ENCODE peak calls at places on chromosomes 1 and 21, in four cellular contexts. H is CD4-positive, alpha-beta memory T cell; L is PC-3; W is CD8-positive, alpha-beta T cell. S is an unnamed sample. For H3K9me3, the result is how much of the 10 kb centered on the place peaks cover.

GRCh38 chr1:36990928-36991327 is 43.4 kb downstream of the GRIK3 start:
- DNase-seq in H (no peak), L (no peak), W (no peak), S (no peak)

GRCh38 chr1:218274551-218274950 is 10.5 kb upstream of the RRP15 start:
- DNase-seq in H (no peak), L (no peak), W (no peak), S (no peak)

GRCh38 chr1:53766766-53767409 is 27.9 kb upstream of the GLIS1 start:
- DNase-seq in H (no peak), L (no peak), W (no peak), S (no peak)

GRCh38 chr1:59180715-59181114 is 116.2 kb upstream of the FGGY start:
- DNase-seq in H (no peak), L (no peak), W (no peak), S (no peak)

GRCh38 chr1:182784556-182785171 is 4.9 kb upstream of the NPL start:
- DNase-seq in H (peak), L (peak), W (no peak), S (peak)

GRCh38 chr1:17744666-17745563 is 10.2 kb upstream of the ACTL8 start:
- DNase-seq in H (no peak), L (no peak), W (no peak), S (no peak)

GRCh38 chr1:58162952-58163550 is 383.5 kb downstream of the OMA1 start:
- DNase-seq in H (no peak), L (peak), W (no peak), S (peak)

GRCh38 chr1:168469690-168470089 is 74.1 kb downstream of the XCL2 start:
- DNase-seq in H (no peak), L (peak), W (no peak), S (peak)

GRCh38 chr1:227799756-227800155 is 15.7 kb upstream of the PRSS38 start:
- DNase-seq in H (no peak), L (no peak), W (no peak), S (no peak)

GRCh38 chr1:241630899-241631298 is 9.3 kb downstream of the CHML start:
- DNase-seq in H (no peak), L (no peak), W (no peak), S (no peak)

GRCh38 chr1:49016030-49016991 is 239.6 kb upstream of the BEND5 start:
- DNase-seq in H (no peak), L (no peak), W (no peak), S (no peak)

GRCh38 chr1:154863702-154864174 is 6.3 kb downstream of the KCNN3 start:
- DNase-seq in H (peak), L (peak), W (no peak), S (peak)

GRCh38 chr1:98660941-98661543 is 479 bp upstream of the SNX7 start:
- DNase-seq in H (no peak), L (peak), W (no peak), S (no peak)

GRCh38 chr1:99527078-99527477 is 118.8 kb upstream of the PALMD start:
- DNase-seq in H (no peak), L (peak), W (no peak), S (no peak)

GRCh38 chr1:30649321-30649991 is 73.9 kb downstream of the MATN1 start:
- DNase-seq in H (no peak), L (peak), W (no peak), S (no peak)

GRCh38 chr1:224544276-224544675 is 71.8 kb upstream of the CNIH3 start:
- DNase-seq in H (no peak), L (no peak), W (no peak), S (no peak)

GRCh38 chr1:54681396-54681795 is 34.3 kb upstream of the TTC4 start:
- DNase-seq in H (no peak), L (no peak), W (no peak), S (no peak)

GRCh38 chr1:242199861-242200458 is 201.1 kb upstream of the MAP1LC3C start:
- DNase-seq in H (no peak), L (no peak), W (no peak), S (no peak)

GRCh38 chr1:29636936-29637335 is 400.6 kb downstream of the PTPRU start:
- DNase-seq in H (no peak), L (no peak), W (no peak), S (peak)

GRCh38 chr1:112359961-112360767 is 35.9 kb upstream of the CTTNBP2NL start:
- DNase-seq in H (no peak), L (no peak), W (no peak), S (no peak)

GRCh38 chr1:154104433-154105082 is 50.3 kb downstream of the NUP210L start:
- DNase-seq in H (no peak), L (no peak), W (no peak), S (no peak)

GRCh38 chr1:94044290-94044790 is 76.6 kb downstream of the ABCA4 start:
- DNase-seq in H (no peak), L (no peak), W (no peak), S (no peak)

GRCh38 chr1:7264101-7264500 is 478.8 kb downstream of the CAMTA1 start:
- DNase-seq in H (no peak), L (no peak), W (no peak), S (no peak)

GRCh38 chr1:201710632-201711031 is 118.3 kb upstream of the IPO9 start:
- DNase-seq in H (no peak), L (no peak), W (no peak), S (no peak)

GRCh38 chr1:61141288-61142044 is 59.1 kb downstream of the NFIA start:
- DNase-seq in H (no peak), L (peak), W (no peak), S (no peak)

GRCh38 chr1:46687095-46687659 is 15.5 kb downstream of the TEX38 start:
- DNase-seq in H (no peak), L (peak), W (no peak), S (no peak)

GRCh38 chr1:9198538-9199361 is 35.8 kb upstream of the H6PD start:
- DNase-seq in H (no peak), L (no peak), W (no peak), S (no peak)

GRCh38 chr1:183640193-183640592 is 4.6 kb upstream of the ARPC5 start:
- DNase-seq in H (no peak), L (no peak), W (no peak), S (no peak)

GRCh38 chr21:29235714-29236197 is 63.0 kb upstream of the BACH1 start:
- DNase-seq in H (no peak), L (no peak), W (no peak), S (no peak)

GRCh38 chr1:225567789-225568188 is 85.1 kb downstream of the ENAH start:
- DNase-seq in H (no peak), L (peak), W (no peak), S (no peak)

GRCh38 chr1:235675152-235675890 is 25.7 kb upstream of the GNG4 start:
- DNase-seq in H (no peak), L (no peak), W (no peak), S (no peak)

GRCh38 chr1:74937176-74937575 is 197.0 kb upstream of the LHX8 start:
- DNase-seq in H (no peak), L (no peak), W (no peak), S (no peak)

GRCh38 chr1:160542303-160542945 is 19.4 kb upstream of the SLAMF6 start:
- DNase-seq in H (no peak), L (no peak), W (no peak), S (no peak)

GRCh38 chr1:154609398-154610380 is 1.7 kb upstream of the ADAR start:
- DNase-seq in H (peak), L (peak), W (no peak), S (no peak)

GRCh38 chr1:19312782-19313635 is 883 bp downstream of the SLC66A1 start:
- DNase-seq in H (no peak), L (no peak), W (no peak), S (no peak)

GRCh38 chr1:2927393-2927792 is 93.9 kb upstream of the ACTRT2 start:
- DNase-seq in H (no peak), L (no peak), W (no peak), S (no peak)

GRCh38 chr1:2926447-2927055 is 94.7 kb upstream of the ACTRT2 start:
- DNase-seq in H (no peak), L (no peak), W (no peak), S (no peak)

GRCh38 chr1:2925291-2925690 is 96.0 kb upstream of the ACTRT2 start:
- DNase-seq in H (no peak), L (no peak), W (no peak), S (no peak)

GRCh38 chr1:2927995-2928732 is 93.1 kb upstream of the ACTRT2 start:
- DNase-seq in H (no peak), L (no peak), W (no peak), S (no peak)

DNA sequence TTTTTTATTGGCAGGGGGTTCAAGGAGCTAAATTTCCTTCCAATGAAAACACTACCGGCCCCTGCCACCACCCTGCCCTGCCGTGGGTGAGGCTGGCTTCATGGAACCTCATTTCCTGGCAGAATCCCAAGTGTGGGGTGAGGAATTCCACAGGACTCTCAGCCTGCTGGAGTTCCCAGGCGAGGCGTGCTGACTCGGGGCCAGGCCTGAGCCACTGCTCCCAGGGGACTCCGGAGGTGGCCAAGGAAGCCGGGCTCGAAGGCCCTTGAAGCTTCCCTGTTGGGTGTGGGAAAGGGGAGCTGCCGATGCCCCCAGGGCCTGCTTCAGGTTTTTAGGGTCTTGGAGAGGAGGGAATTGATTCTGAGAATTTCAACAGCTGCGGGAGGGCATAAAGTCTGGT is 95.3 kb upstream of the ACTRT2 start:
- DNase-seq in H (no peak), L (no peak), W (no peak), S (no peak)
- H3K9me3 ChIP-seq in H (under half), L (under half), W (under half), S (under half)

DNA sequence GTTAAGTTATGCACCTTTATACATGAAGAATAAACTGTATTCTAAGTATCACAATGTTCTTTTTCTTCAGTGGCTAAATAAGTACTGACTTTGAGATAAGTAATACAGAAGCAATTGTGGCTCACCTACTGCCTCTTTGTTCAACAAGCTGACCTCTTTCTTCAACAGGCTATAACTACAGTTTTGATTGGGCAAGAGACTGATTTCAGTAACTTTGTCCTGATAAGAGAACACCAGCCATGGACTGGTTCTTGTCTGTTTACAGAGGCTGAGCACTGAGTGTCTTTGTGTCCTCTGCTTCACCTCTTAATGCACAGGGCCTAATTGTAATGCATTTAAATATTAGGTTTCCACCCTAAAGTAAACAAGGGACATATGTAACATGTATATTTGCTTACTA is 34.6 kb upstream of the PDE4B start:
- DNase-seq in H (no peak), L (no peak), W (no peak), S (no peak)
- H3K27ac ChIP-seq in H (no peak), L (no peak), W (no peak), S (no peak)

DNA sequence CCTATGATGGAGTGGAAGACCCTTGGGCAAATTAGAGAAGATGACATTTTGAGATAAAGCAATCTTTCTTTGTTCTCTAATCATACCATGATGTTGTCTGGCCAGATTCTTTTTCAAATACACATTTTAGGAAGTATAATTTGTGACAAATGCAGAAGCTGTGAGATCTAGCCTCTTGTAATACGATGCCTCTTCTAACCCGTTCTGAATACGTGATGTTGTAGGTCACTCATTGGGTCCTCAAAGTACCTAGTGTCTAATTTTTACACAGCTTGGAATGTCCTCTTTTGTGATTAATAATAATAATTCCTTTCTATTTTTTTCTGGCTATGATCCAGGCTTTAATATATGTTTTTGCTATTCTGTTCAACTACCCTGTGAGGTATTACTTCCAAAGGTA is 502.7 kb downstream of the NUF2 start:
- DNase-seq in H (no peak), L (no peak), W (no peak), S (no peak)
- H3K9me3 ChIP-seq in H (under half), L (under half), W (under half), S (under half)

DNA sequence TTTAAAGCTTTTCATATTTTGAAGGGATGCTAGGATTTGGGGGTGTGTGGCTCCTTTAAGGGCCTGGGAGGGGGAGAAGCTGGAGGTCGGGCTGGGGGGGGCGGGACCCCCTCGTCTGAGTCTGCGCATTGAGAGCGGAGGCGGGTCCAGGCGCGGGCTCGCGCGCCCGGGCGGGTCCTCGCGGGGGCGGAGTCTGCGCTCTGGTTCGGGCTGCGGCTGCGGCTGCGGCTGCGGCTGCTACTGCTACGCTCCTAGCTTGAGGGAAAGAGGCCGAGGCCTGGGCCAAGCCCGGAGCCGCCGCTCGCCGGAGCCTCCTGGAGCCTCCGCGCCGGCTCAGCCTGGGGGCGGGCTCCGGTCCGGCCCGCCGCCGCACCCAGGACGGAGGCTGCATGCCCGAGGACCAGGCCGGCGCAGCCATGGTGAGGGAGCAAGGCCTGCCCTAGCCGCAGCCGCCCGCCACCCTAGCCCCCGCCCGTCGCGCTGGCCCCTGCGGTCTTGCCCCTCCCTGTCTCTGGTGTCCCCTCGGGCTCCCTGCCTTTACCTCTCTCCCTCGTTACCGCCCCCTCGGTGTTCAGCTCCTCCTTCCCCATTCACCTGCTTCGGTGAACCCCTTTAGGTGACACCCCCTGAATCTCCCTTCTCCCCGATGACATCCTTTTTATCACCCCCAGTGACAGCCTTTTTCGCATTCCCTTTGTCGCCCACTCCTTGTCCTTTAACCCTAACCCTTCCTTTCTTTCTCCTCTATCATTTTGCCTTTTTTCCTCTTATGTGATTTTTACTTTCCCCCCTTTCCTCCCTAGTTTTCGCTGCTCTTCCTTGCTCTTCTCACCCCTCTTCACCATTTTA is at the start of gene ZYG11B:
- DNase-seq in H (peak), L (peak), W (peak), S (peak)
- H3K27ac ChIP-seq in H (peak), L (no peak), W (peak), S (peak)

GRCh38 chr1:152501704-152502103 is 8.9 kb upstream of the LCE5A start:
- DNase-seq in H (no peak), L (peak), W (no peak), S (no peak)
- H3K9me3 ChIP-seq in H (under half), L (under half), W (under half), S (under half)

DNA sequence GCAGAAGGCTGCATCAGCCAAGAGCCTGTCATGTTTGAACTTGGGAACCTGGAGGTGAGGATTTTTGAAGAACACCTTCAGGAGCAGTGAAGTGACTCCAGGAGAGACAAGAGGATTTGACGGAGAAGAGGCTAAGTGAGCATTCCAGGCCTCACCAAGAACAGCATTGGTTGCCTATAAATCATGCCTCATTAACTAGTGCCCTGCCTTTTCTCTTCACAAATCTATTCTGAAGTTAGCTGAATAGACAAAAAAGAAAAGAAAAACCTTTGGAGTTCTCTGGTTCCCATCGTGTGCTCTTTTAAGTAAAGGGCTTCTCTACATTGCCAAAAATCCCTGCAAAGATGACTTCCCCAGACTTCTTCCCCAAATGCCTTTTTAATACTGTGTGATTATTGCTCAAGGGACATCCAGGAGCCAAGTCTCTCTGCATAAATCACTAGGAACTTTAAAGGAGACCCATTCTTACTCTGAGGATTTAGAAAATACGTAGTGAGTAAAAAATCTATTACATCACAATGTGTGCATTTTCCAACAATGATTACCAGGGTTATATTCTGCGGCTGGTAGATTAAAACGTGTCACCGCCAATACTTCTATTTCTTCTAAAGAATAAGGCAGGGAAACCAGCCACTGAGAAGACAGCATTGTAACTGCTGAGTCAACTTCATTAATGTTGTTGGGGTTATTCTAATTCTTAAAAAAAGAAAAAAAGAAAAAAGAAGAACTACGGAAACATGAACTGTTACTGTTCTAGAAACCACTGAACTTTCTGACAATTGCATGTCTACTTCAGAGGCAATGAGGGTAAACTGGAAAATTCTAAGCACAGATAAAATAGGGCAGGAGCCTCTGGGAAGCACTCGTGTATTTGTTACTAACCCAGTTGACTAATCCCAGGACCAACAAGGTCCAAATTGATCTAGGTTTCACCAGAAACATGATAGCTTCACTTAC is 95.1 kb downstream of the KIF14 start:
- DNase-seq in H (no peak), L (no peak), W (no peak), S (no peak)
- H3K27ac ChIP-seq in H (no peak), L (no peak), W (no peak), S (no peak)